ENCODE peak calls at places on chromosomes 12 and 14, in four cellular contexts. O is IMR-90, M is GM12878, Q is H1. N is an unnamed sample.

GRCh38 chr12:131912526-131913274 is 16.4 kb upstream of the PUS1 start:
- DNase-seq in M (no peak), O (peak; percentile 85), Q (no peak), N (no peak)

GRCh38 chr12:106978035-106978800 is 8.7 kb downstream of the MTERF2 start:
- DNase-seq in M (no peak), O (no peak), Q (no peak), N (peak; percentile 42)

GRCh38 chr12:68794653-68795253 is 13.2 kb upstream of the MDM2 start:
- DNase-seq in M (no peak), Q (no peak), O (peak; percentile 86), N (no peak)

GRCh38 chr12:81668475-81668874 is 90.7 kb downstream of the PPFIA2 start:
- DNase-seq in M (no peak), O (peak; percentile 43), Q (no peak), N (no peak)

GRCh38 chr14:63717704-63718103 is 10.2 kb downstream of the SGPP1 start:
- DNase-seq in Q (no peak), O (peak; percentile 36), M (no peak), N (no peak)

GRCh38 chr12:107035733-107036132 is 48.8 kb upstream of the MTERF2 start:
- DNase-seq in M (no peak), O (no peak), Q (no peak), N (no peak)

GRCh38 chr14:81435578-81436295 is 35.6 kb upstream of the STON2 start:
- DNase-seq in M (no peak), Q (no peak), O (peak; percentile 2), N (peak; percentile 72)

GRCh38 chr12:102197789-102198188 is at the start of gene PMCH:
- DNase-seq in Q (no peak), M (peak; percentile 24), O (peak; percentile 79), N (no peak)

GRCh38 chr12:20339060-20339459 is 29.3 kb upstream of the PDE3A start:
- DNase-seq in Q (no peak), M (no peak), O (no peak), N (no peak)

GRCh38 chr14:26190644-26191043 is 407.2 kb downstream of the NOVA1 start:
- DNase-seq in Q (no peak), M (no peak), O (no peak), N (no peak)

GRCh38 chr14:92850492-92850891 is 56.4 kb downstream of the GOLGA5 start:
- DNase-seq in O (peak; percentile 46), M (no peak), Q (no peak), N (no peak)

GRCh38 chr12:62900686-62901272 is 34.2 kb downstream of the PPM1H start:
- DNase-seq in M (no peak), O (no peak), Q (no peak), N (peak; percentile 48)

GRCh38 chr14:48546996-48547395 is 871.6 kb upstream of the MDGA2 start:
- DNase-seq in O (peak; percentile 11), M (no peak), Q (no peak), N (no peak)

GRCh38 chr12:109944561-109944960 is 44.5 kb downstream of the TCHP start:
- DNase-seq in O (no peak), M (no peak), Q (no peak), N (no peak)

GRCh38 chr12:55722948-55723347 is 2.8 kb downstream of the RDH5 start:
- DNase-seq in Q (no peak), M (no peak), O (no peak), N (no peak)

GRCh38 chr12:9951026-9951652 is 19.0 kb upstream of the CLEC2A start:
- DNase-seq in M (peak; percentile 24), Q (no peak), O (no peak), N (no peak)

GRCh38 chr14:63853831-63854293 is 1.1 kb downstream of the SYNE2 start:
- DNase-seq in M (no peak), O (peak; percentile 52), Q (no peak), N (no peak)

GRCh38 chr12:104182144-104182543 is 33.4 kb upstream of the TXNRD1 start:
- DNase-seq in O (peak; percentile 96), Q (no peak), M (no peak), N (no peak)

GRCh38 chr14:71231521-71232393 is 324.5 kb downstream of the PCNX1 start:
- DNase-seq in Q (no peak), M (peak; percentile 33), O (no peak), N (peak; percentile 11)

GRCh38 chr12:12872139-12872933 is 19.0 kb upstream of the GPRC5A start:
- DNase-seq in M (no peak), O (peak; percentile 88), Q (no peak), N (no peak)

GRCh38 chr14:89466460-89466859 is 49.4 kb upstream of the FOXN3 start:
- DNase-seq in O (no peak), Q (no peak), M (no peak), N (no peak)

GRCh38 chr14:74910556-74910955 is 12.5 kb downstream of the RPS6KL1 start:
- DNase-seq in M (no peak), Q (no peak), O (no peak), N (no peak)

GRCh38 chr12:57621497-57622292 is 10.5 kb downstream of the ARHGEF25 start:
- DNase-seq in O (peak; percentile 11), M (no peak), Q (no peak), N (peak; percentile 87)

GRCh38 chr14:90805662-90806548 is 10.3 kb downstream of the TTC7B start:
- DNase-seq in O (no peak), M (no peak), Q (no peak), N (peak; percentile 49)

GRCh38 chr12:91316825-91317224 is 134.2 kb upstream of the DCN start:
- DNase-seq in M (no peak), O (peak; percentile 69), Q (no peak), N (no peak)

GRCh38 chr14:51401756-51402155 is 161.7 kb downstream of the TMX1 start:
- DNase-seq in M (no peak), Q (no peak), O (no peak), N (no peak)

GRCh38 chr12:60172696-60173095 is 576.9 kb downstream of the SLC16A7 start:
- DNase-seq in O (no peak), M (no peak), Q (no peak), N (no peak)

GRCh38 chr14:61350427-61350826 is 29.0 kb downstream of the PRKCH start:
- DNase-seq in M (no peak), Q (no peak), O (no peak), N (no peak)

GRCh38 chr12:46373303-46374182 is 970 bp upstream of the SLC38A2 start:
- DNase-seq in Q (no peak), O (peak; percentile 68), M (no peak), N (peak; percentile 43)

GRCh38 chr12:103198499-103198898 is 241.0 kb downstream of the ASCL1 start:
- DNase-seq in Q (no peak), O (no peak), M (no peak), N (no peak)

GRCh38 chr14:22251090-22251489 is 337.9 kb downstream of the DAD1 start:
- DNase-seq in Q (no peak), M (no peak), O (peak; percentile 45), N (no peak)

GRCh38 chr12:82314406-82314892 is 43.7 kb downstream of the CCDC59 start:
- DNase-seq in O (no peak), M (no peak), Q (peak; percentile 27), N (no peak)

GRCh38 chr12:38149395-38150073 is 167.0 kb upstream of the ALG10B start:
- DNase-seq in M (no peak), O (no peak), Q (no peak), N (no peak)

GRCh38 chr12:51377099-51377984 is 13.9 kb downstream of the GALNT6 start:
- DNase-seq in Q (no peak), O (no peak), M (no peak), N (no peak)

GRCh38 chr14:33986804-33987203 is 35.9 kb upstream of the EGLN3 start:
- DNase-seq in M (no peak), Q (no peak), O (peak; percentile 84), N (no peak)

GRCh38 chr12:54394281-54394719 is 9.8 kb upstream of the ZNF385A start:
- DNase-seq in O (peak; percentile 56), Q (no peak), M (no peak), N (peak; percentile 65)

GRCh38 chr12:32549675-32550079 is 129.4 kb upstream of the DNM1L start:
- DNase-seq in Q (no peak), O (peak; percentile 61), M (no peak), N (no peak)

GRCh38 chr12:13084898-13085640 is 18.4 kb downstream of the GSG1 start:
- DNase-seq in O (no peak), Q (no peak), M (no peak), N (no peak)

GRCh38 chr12:12684375-12685106 is 11.4 kb downstream of the GPR19 start:
- DNase-seq in M (no peak), O (peak; percentile 53), Q (peak; percentile 85), N (peak; percentile 15)

DNA sequence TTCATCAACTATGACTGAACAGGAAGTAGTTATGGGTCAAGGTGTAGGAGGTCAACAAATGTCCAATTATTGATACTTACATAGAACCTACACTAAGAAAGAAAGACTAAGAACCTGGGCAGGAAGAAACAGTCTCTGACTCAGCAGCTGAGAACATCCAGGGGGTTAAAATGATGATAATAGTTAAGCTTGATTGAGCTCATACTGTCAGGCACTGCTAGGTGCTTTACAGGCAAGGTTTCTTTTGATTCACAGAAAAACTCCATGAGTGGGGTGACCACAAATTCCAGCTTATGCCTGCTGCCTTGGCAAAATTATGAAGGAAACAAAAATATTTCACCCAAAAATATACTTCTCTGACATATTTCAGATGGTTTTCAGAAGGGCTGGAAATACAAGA is 75.0 kb downstream of the ACADS start:
- DNase-seq in M (peak; percentile 45), O (no peak), Q (no peak), N (no peak)
- TF ChIP-seq CHD1 in M (no peak), O (no peak), Q (no peak), N (no peak)

DNA sequence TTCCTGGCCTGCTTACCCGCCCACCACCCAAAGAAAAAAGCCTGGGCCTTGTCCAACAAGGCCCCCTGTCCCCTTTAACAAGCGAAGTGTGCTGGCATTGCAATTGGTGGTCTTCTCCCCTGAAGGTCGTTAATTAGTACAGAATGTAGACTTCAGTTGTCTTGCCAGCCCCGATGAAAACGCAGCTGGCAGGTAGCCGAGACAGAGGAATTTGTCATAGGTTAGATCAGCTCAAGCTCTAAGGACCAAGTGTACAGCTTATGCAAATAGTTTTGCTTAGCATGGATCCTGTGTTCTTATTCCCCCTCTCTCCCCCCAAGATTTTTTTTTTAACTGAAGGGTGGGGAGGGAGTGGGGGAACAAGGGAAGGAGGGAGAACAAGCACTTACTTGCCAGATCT is 58.5 kb upstream of the PARP11 start:
- DNase-seq in Q (no peak), O (no peak), M (no peak), N (no peak)
- TF ChIP-seq CHD1 in Q (no peak), O (no peak), M (no peak), N (no peak)

GRCh38 chr12:114627393-114627792 is 56.6 kb downstream of the TBX3 start:
- DNase-seq in O (no peak), Q (no peak), M (no peak), N (no peak)

GRCh38 chr12:114628199-114628598 is 55.8 kb downstream of the TBX3 start:
- DNase-seq in M (no peak), O (no peak), Q (no peak), N (no peak)

GRCh38 chr12:114625294-114625851 is 58.6 kb downstream of the TBX3 start:
- DNase-seq in M (no peak), O (peak; percentile 72), Q (peak; percentile 43), N (peak; percentile 48)

GRCh38 chr12:114636723-114637480 is 47.1 kb downstream of the TBX3 start:
- DNase-seq in Q (no peak), O (peak; percentile 19), M (no peak), N (no peak)

GRCh38 chr12:114631242-114631641 is 52.7 kb downstream of the TBX3 start:
- DNase-seq in M (no peak), O (no peak), Q (no peak), N (no peak)
- TF ChIP-seq CHD1 in M (no peak), O (no peak), Q (no peak), N (no peak)

GRCh38 chr14:100393362-100393761 is 70.2 kb downstream of the SLC25A47 start:
- DNase-seq in Q (no peak), O (no peak), M (no peak), N (no peak)
- TF ChIP-seq CHD1 in Q (no peak), O (no peak), M (no peak), N (no peak)

N was measured in K562.